ENCODE peak calls at places on chromosomes 3 and 15, in nine cellular contexts. U is H9; T is stimulated activated CD4-positive, alpha-beta T cell treated with anti-CD3 and anti-CD28 coated beads, TNF-alpha, amount 100 ng/mL, for 24 hours; R is NCI-H1694 treated with DMSO at 0.1 percent for 48 hours; D is AG09319; W is breast epithelium; H is osteocyte; C is D341Med; Q is HuH-7. E is an unnamed sample.

GRCh38 chr3:147406255-147407023 is at the start of gene ZIC4:
- DNase-seq in U (no peak), T (no peak), R (no peak), D (no peak), W (no peak), H (no peak), C (no peak), Q (no peak), E (no peak)

GRCh38 chr15:74297867-74298266 is 61.7 kb downstream of the CCDC33 start:
- DNase-seq in U (no peak), T (no peak), R (no peak), D (no peak), W (no peak), H (no peak), C (no peak), Q (no peak), E (no peak)

GRCh38 chr3:30319713-30320112 is 286.7 kb upstream of the TGFBR2 start:
- DNase-seq in U (peak), T (no peak), R (peak), D (no peak), W (no peak), H (no peak), C (peak), Q (peak), E (no peak)

GRCh38 chr15:37102315-37103021 is 2.1 kb upstream of the MEIS2 start:
- DNase-seq in U (peak), T (no peak), R (peak), D (no peak), W (no peak), H (no peak), C (no peak), Q (no peak), E (no peak)

GRCh38 chr15:44710236-44711088 is 661 bp downstream of the PATL2 start:
- DNase-seq in U (no peak), T (no peak), R (peak), D (no peak), W (no peak), H (no peak), C (no peak), Q (no peak), E (no peak)

GRCh38 chr15:25582886-25583285 is 144.1 kb upstream of the UBE3A start:
- DNase-seq in U (no peak), T (no peak), R (no peak), D (no peak), W (no peak), H (no peak), C (no peak), Q (no peak), E (no peak)

GRCh38 chr3:71885001-71885400 is 100.1 kb upstream of the PROK2 start:
- DNase-seq in U (no peak), T (no peak), R (no peak), D (no peak), W (no peak), H (no peak), C (no peak), Q (no peak), E (no peak)

GRCh38 chr15:89677381-89677780 is 1.8 kb downstream of the PLIN1 start:
- DNase-seq in U (no peak), T (no peak), R (no peak), D (no peak), W (no peak), H (peak), C (no peak), Q (no peak), E (no peak)

GRCh38 chr3:134795776-134796312 is 784 bp downstream of the EPHB1 start:
- DNase-seq in U (peak), T (no peak), R (peak), D (no peak), W (no peak), H (peak), C (peak), Q (no peak), E (no peak)